ENCODE peak calls at places on chromosomes 6 and 20, in four cellular contexts. One of them, this sample, is unnamed.

GRCh38 chr20:5918856-5919633 is 31.3 kb downstream of the TRMT6 start:
- DNase-seq in adrenal gland: no peak
- DNase-seq in uterus: no peak
- DNase-seq in esophagus muscularis mucosa: no peak
- DNase-seq in this sample: no peak

GRCh38 chr6:53466257-53466656 is 78.6 kb downstream of the GCLC start:
- DNase-seq in uterus: no peak
- DNase-seq in esophagus muscularis mucosa: no peak
- DNase-seq in adrenal gland: no peak
- DNase-seq in this sample: no peak

GRCh38 chr20:25984933-25985332 is 288.3 kb upstream of the ZNF337 start:
- DNase-seq in uterus: peak
- DNase-seq in esophagus muscularis mucosa: no peak
- DNase-seq in adrenal gland: no peak
- DNase-seq in this sample: no peak

GRCh38 chr6:132456700-132457143 is 55.4 kb upstream of the MOXD1 start:
- DNase-seq in esophagus muscularis mucosa: no peak
- DNase-seq in adrenal gland: peak
- DNase-seq in uterus: no peak
- DNase-seq in this sample: no peak

GRCh38 chr20:62395311-62396242 is 8.7 kb downstream of the RPS21 start:
- DNase-seq in uterus: no peak
- DNase-seq in esophagus muscularis mucosa: no peak
- DNase-seq in adrenal gland: no peak
- DNase-seq in this sample: no peak

GRCh38 chr6:5782783-5783567 is 223.8 kb downstream of the NRN1 start:
- DNase-seq in uterus: no peak
- DNase-seq in adrenal gland: no peak
- DNase-seq in esophagus muscularis mucosa: no peak
- DNase-seq in this sample: no peak

GRCh38 chr6:6885521-6886088 is 222.2 kb upstream of the RREB1 start:
- DNase-seq in adrenal gland: peak
- DNase-seq in esophagus muscularis mucosa: no peak
- DNase-seq in uterus: no peak
- DNase-seq in this sample: peak

GRCh38 chr20:57539889-57540288 is 14.9 kb upstream of the CTCFL start:
- DNase-seq in adrenal gland: no peak
- DNase-seq in uterus: no peak
- DNase-seq in esophagus muscularis mucosa: no peak
- DNase-seq in this sample: no peak

GRCh38 chr20:25573288-25574251 is 11.8 kb downstream of the NINL start:
- DNase-seq in adrenal gland: peak
- DNase-seq in uterus: no peak
- DNase-seq in esophagus muscularis mucosa: no peak
- DNase-seq in this sample: no peak

GRCh38 chr20:13610205-13610604 is 28.5 kb downstream of the TASP1 start:
- DNase-seq in esophagus muscularis mucosa: no peak
- DNase-seq in uterus: no peak
- DNase-seq in adrenal gland: no peak
- DNase-seq in this sample: no peak

GRCh38 chr6:14452567-14453527 is 335.3 kb downstream of the CD83 start:
- DNase-seq in adrenal gland: no peak
- DNase-seq in uterus: no peak
- DNase-seq in esophagus muscularis mucosa: no peak
- DNase-seq in this sample: no peak

GRCh38 chr6:29964904-29965872 is 22.9 kb downstream of the HLA-A start:
- DNase-seq in esophagus muscularis mucosa: peak
- DNase-seq in adrenal gland: peak
- DNase-seq in uterus: peak
- DNase-seq in this sample: peak

GRCh38 chr6:148700713-148701392 is 46.0 kb upstream of the UST start:
- DNase-seq in uterus: no peak
- DNase-seq in adrenal gland: peak
- DNase-seq in esophagus muscularis mucosa: no peak
- DNase-seq in this sample: no peak

GRCh38 chr6:5729813-5730212 is 276.9 kb downstream of the NRN1 start:
- DNase-seq in adrenal gland: no peak
- DNase-seq in esophagus muscularis mucosa: no peak
- DNase-seq in uterus: no peak
- DNase-seq in this sample: no peak

GRCh38 chr6:54689620-54690019 is 157.0 kb upstream of the FAM83B start:
- DNase-seq in esophagus muscularis mucosa: no peak
- DNase-seq in uterus: no peak
- DNase-seq in adrenal gland: no peak
- DNase-seq in this sample: no peak

GRCh38 chr6:137776786-137777185 is 90.3 kb upstream of the TNFAIP3 start:
- DNase-seq in adrenal gland: no peak
- DNase-seq in uterus: no peak
- DNase-seq in esophagus muscularis mucosa: peak
- DNase-seq in this sample: no peak

GRCh38 chr20:58012731-58013510 is 215.5 kb downstream of the ANKRD60 start:
- DNase-seq in adrenal gland: no peak
- DNase-seq in esophagus muscularis mucosa: no peak
- DNase-seq in uterus: no peak
- DNase-seq in this sample: no peak

GRCh38 chr6:52566853-52567279 is 10.0 kb downstream of the TRAM2 start:
- DNase-seq in esophagus muscularis mucosa: no peak
- DNase-seq in adrenal gland: peak
- DNase-seq in uterus: no peak
- DNase-seq in this sample: peak

GRCh38 chr6:115133790-115134189 is 791.0 kb upstream of the HS3ST5 start:
- DNase-seq in esophagus muscularis mucosa: no peak
- DNase-seq in uterus: no peak
- DNase-seq in adrenal gland: no peak
- DNase-seq in this sample: no peak

GRCh38 chr6:63928613-63929012 is 293.0 kb downstream of the PHF3 start:
- DNase-seq in esophagus muscularis mucosa: no peak
- DNase-seq in adrenal gland: no peak
- DNase-seq in uterus: no peak
- DNase-seq in this sample: no peak

GRCh38 chr6:113050010-113050893 is 703.1 kb downstream of the RFPL4B start:
- DNase-seq in uterus: no peak
- DNase-seq in adrenal gland: no peak
- DNase-seq in esophagus muscularis mucosa: no peak
- DNase-seq in this sample: no peak

GRCh38 chr6:24879351-24879750 is 56.4 kb downstream of the RIPOR2 start:
- DNase-seq in esophagus muscularis mucosa: no peak
- DNase-seq in adrenal gland: no peak
- DNase-seq in uterus: no peak
- DNase-seq in this sample: no peak

GRCh38 chr6:150177260-150178246 is 34.7 kb downstream of the PPP1R14C start:
- DNase-seq in adrenal gland: no peak
- DNase-seq in uterus: no peak
- DNase-seq in esophagus muscularis mucosa: no peak
- DNase-seq in this sample: no peak

GRCh38 chr6:135147637-135148592 is 33.2 kb upstream of the MYB start:
- DNase-seq in esophagus muscularis mucosa: no peak
- DNase-seq in uterus: no peak
- DNase-seq in adrenal gland: no peak
- DNase-seq in this sample: no peak
- TF ChIP-seq POLR2A in esophagus muscularis mucosa: no peak
- TF ChIP-seq POLR2A in uterus: no peak
- TF ChIP-seq POLR2A in adrenal gland: no peak
- TF ChIP-seq POLR2A in this sample: no peak

DNA sequence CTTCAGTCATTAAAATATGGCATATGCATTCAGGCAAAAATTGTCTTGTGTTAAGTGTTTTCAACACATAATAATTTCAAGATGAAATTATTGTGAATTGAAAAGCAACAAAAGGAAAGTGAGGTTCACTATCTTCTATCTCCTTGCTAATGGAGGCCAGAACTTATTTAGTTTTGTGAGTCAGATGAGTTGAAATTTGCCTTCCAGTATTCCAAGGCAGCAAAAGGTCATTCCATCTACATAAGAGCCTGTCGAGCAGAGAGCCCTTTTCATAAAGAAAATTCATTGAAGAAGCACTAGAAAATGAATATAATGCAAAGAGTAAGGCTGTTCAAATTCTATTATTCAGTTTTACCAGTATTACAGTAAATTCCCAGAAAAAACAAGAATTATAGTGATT is 274.3 kb downstream of the PLCB1 start:
- DNase-seq in uterus: no peak
- DNase-seq in adrenal gland: no peak
- DNase-seq in esophagus muscularis mucosa: no peak
- DNase-seq in this sample: no peak
- TF ChIP-seq POLR2A in uterus: no peak
- TF ChIP-seq POLR2A in adrenal gland: no peak
- TF ChIP-seq POLR2A in esophagus muscularis mucosa: no peak
- TF ChIP-seq POLR2A in this sample: no peak

GRCh38 chr6:36655073-36655847 is 23.3 kb upstream of the CDKN1A start:
- DNase-seq in uterus: no peak
- DNase-seq in esophagus muscularis mucosa: no peak
- DNase-seq in adrenal gland: no peak
- DNase-seq in this sample: no peak

GRCh38 chr6:36649086-36649485 is 29.4 kb upstream of the CDKN1A start:
- DNase-seq in esophagus muscularis mucosa: no peak
- DNase-seq in uterus: no peak
- DNase-seq in adrenal gland: no peak
- DNase-seq in this sample: no peak

GRCh38 chr6:36651659-36652379 is 26.7 kb upstream of the CDKN1A start:
- DNase-seq in uterus: no peak
- DNase-seq in adrenal gland: no peak
- DNase-seq in esophagus muscularis mucosa: no peak
- DNase-seq in this sample: no peak

GRCh38 chr6:36649721-36650484 is 28.6 kb upstream of the CDKN1A start:
- DNase-seq in uterus: no peak
- DNase-seq in esophagus muscularis mucosa: no peak
- DNase-seq in adrenal gland: no peak
- DNase-seq in this sample: no peak

GRCh38 chr6:36650848-36651247 is 27.7 kb upstream of the CDKN1A start:
- DNase-seq in uterus: no peak
- DNase-seq in esophagus muscularis mucosa: no peak
- DNase-seq in adrenal gland: no peak
- DNase-seq in this sample: no peak
- TF ChIP-seq POLR2A in uterus: no peak
- TF ChIP-seq POLR2A in esophagus muscularis mucosa: no peak
- TF ChIP-seq POLR2A in adrenal gland: no peak
- TF ChIP-seq POLR2A in this sample: no peak

GRCh38 chr6:123091091-123091895 is 95.3 kb downstream of the CLVS2 start:
- DNase-seq in uterus: peak
- DNase-seq in esophagus muscularis mucosa: no peak
- DNase-seq in adrenal gland: peak
- DNase-seq in this sample: no peak

GRCh38 chr6:123089223-123089622 is 93.2 kb downstream of the CLVS2 start:
- DNase-seq in uterus: no peak
- DNase-seq in adrenal gland: no peak
- DNase-seq in esophagus muscularis mucosa: no peak
- DNase-seq in this sample: no peak

GRCh38 chr6:123094768-123095167 is 98.7 kb downstream of the CLVS2 start:
- DNase-seq in uterus: no peak
- DNase-seq in adrenal gland: no peak
- DNase-seq in esophagus muscularis mucosa: no peak
- DNase-seq in this sample: no peak

DNA sequence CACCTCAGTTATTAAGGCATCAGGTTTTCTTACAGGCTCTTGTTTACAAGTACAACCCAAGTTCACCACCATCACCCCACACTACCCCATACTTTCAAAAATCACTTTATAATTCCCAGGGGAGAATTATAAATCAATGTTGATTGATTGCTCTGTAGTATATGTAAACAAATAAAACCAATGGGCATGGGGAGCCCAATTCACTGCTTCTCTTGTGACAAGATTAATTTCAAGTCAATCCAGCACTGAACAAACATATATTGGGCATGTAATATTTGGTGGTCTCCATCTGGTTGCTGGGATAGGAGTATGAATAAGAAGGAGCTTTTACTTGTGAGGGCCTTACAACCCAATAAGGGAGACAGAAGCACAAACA is 95.8 kb downstream of the CLVS2 start:
- DNase-seq in uterus: no peak
- DNase-seq in esophagus muscularis mucosa: no peak
- DNase-seq in adrenal gland: no peak
- DNase-seq in this sample: no peak
- TF ChIP-seq POLR2A in uterus: no peak
- TF ChIP-seq POLR2A in esophagus muscularis mucosa: no peak
- TF ChIP-seq POLR2A in adrenal gland: no peak
- TF ChIP-seq POLR2A in this sample: no peak

DNA sequence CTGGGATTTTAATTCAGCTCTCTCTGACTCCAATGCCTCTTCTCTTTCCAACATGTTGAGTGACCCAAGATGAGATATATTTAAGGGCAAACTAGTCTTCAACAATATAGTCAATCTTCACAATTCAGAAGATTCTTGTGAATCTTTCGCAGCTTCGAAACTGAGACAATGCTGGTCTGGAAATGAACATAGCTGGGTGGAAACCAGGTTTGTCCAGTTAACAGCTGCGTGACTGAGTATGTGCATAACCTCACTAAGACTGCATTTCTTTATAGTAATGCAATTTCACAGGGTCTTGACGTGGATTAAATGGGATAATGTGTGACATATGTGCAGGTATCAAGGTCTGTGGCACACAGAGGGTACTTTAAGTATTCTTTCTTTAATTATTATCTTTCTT is 18.9 kb downstream of the PTPRT start:
- DNase-seq in adrenal gland: no peak
- DNase-seq in esophagus muscularis mucosa: no peak
- DNase-seq in uterus: no peak
- DNase-seq in this sample: no peak
- TF ChIP-seq POLR2A in adrenal gland: no peak
- TF ChIP-seq POLR2A in esophagus muscularis mucosa: no peak
- TF ChIP-seq POLR2A in uterus: no peak
- TF ChIP-seq POLR2A in this sample: no peak

DNA sequence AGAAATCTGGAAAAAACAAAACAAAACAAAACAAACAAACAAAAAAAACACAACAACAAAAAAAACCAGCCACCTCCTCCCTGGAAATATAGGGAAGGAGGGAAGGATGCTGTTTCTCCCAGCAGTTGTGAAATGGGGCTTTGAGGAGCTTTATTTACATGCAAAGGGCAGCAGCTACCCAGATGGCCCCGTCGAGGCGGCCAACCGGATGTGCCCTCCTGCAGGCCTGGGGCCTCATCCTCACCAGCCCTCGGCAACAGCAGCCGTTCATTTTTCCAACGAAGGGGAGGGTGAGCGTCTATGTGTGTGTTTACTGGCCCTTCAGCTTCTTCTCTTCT is 56.6 kb downstream of the FAM50B start:
- DNase-seq in uterus: no peak
- DNase-seq in adrenal gland: no peak
- DNase-seq in esophagus muscularis mucosa: no peak
- DNase-seq in this sample: no peak
- TF ChIP-seq POLR2A in uterus: no peak
- TF ChIP-seq POLR2A in adrenal gland: no peak
- TF ChIP-seq POLR2A in esophagus muscularis mucosa: no peak
- TF ChIP-seq POLR2A in this sample: no peak

DNA sequence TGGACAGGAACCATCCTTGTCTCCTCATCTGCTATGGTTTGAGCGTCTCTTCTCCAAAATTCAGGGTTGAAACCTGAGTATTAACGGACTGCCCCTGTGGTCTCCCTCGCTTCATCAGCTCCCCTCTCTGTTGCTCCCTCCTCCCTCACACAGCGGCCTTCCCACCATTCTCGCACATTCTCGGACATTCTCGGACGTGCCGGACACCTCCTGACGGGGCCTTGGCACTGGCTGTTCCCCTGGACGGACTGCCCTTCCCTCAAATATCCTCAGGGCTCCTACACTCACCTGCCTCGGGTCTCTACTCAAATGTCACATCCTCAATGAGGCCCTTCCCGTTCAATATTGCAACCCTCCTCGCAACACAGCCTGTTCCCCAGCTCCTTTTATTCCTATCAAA is 115.8 kb downstream of the TBC1D7 start:
- DNase-seq in uterus: no peak
- DNase-seq in adrenal gland: no peak
- DNase-seq in esophagus muscularis mucosa: no peak
- DNase-seq in this sample: no peak
- TF ChIP-seq POLR2A in uterus: no peak
- TF ChIP-seq POLR2A in adrenal gland: no peak
- TF ChIP-seq POLR2A in esophagus muscularis mucosa: no peak
- TF ChIP-seq POLR2A in this sample: no peak

This sample was measured in right lobe of liver.